ENCODE peak calls at places on chromosomes 12 and 14, in five cellular contexts. One of them, this sample, is unnamed.
A peak's percentile ranks its signal among the peaks of the same experiment; 100 is the strongest.

GRCh38 chr12:106445981-106446380 is 88.4 kb downstream of the POLR3B start:
- DNase-seq in trophoblast cell: no peak
- DNase-seq in mesendoderm: no peak
- DNase-seq in IMR-90: no peak
- DNase-seq in neuronal stem cell: peak; percentile 4
- DNase-seq in this sample: no peak

GRCh38 chr14:60760648-60761364 is 26.2 kb downstream of the MNAT1 start:
- DNase-seq in trophoblast cell: peak; percentile 10
- DNase-seq in IMR-90: no peak
- DNase-seq in mesendoderm: peak; percentile 78
- DNase-seq in neuronal stem cell: no peak
- DNase-seq in this sample: no peak

GRCh38 chr12:53696285-53696654 is 20.4 kb upstream of the ATP5MC2 start:
- DNase-seq in IMR-90: peak; percentile 85
- DNase-seq in neuronal stem cell: peak; percentile 84
- DNase-seq in mesendoderm: peak; percentile 98
- DNase-seq in trophoblast cell: peak; percentile 87
- DNase-seq in this sample: peak; percentile 87

GRCh38 chr12:57461326-57461903 is 1.8 kb downstream of the GLI1 start:
- DNase-seq in IMR-90: peak; percentile 57
- DNase-seq in neuronal stem cell: peak; percentile 65
- DNase-seq in mesendoderm: peak; percentile 93
- DNase-seq in trophoblast cell: peak; percentile 38
- DNase-seq in this sample: peak; percentile 72

GRCh38 chr12:128820723-128821432 is 2.9 kb downstream of the SLC15A4 start:
- DNase-seq in neuronal stem cell: no peak
- DNase-seq in IMR-90: no peak
- DNase-seq in mesendoderm: peak; percentile 24
- DNase-seq in trophoblast cell: peak; percentile 18
- DNase-seq in this sample: no peak

GRCh38 chr12:121810234-121810817 is 6.5 kb downstream of the SETD1B start:
- DNase-seq in IMR-90: no peak
- DNase-seq in neuronal stem cell: no peak
- DNase-seq in trophoblast cell: no peak
- DNase-seq in mesendoderm: no peak
- DNase-seq in this sample: no peak

GRCh38 chr12:45914090-45914489 is 76.3 kb downstream of the SCAF11 start:
- DNase-seq in IMR-90: peak; percentile 91
- DNase-seq in mesendoderm: peak; percentile 67
- DNase-seq in neuronal stem cell: no peak
- DNase-seq in trophoblast cell: no peak
- DNase-seq in this sample: peak; percentile 80

GRCh38 chr12:104218935-104219334 is 3.4 kb downstream of the TXNRD1 start:
- DNase-seq in mesendoderm: no peak
- DNase-seq in neuronal stem cell: no peak
- DNase-seq in IMR-90: peak; percentile 74
- DNase-seq in trophoblast cell: peak; percentile 36
- DNase-seq in this sample: peak; percentile 64

GRCh38 chr12:12604790-12605189 is 6.9 kb upstream of the CREBL2 start:
- DNase-seq in IMR-90: no peak
- DNase-seq in trophoblast cell: no peak
- DNase-seq in mesendoderm: no peak
- DNase-seq in neuronal stem cell: no peak
- DNase-seq in this sample: no peak

GRCh38 chr12:125092872-125093680 is 27.8 kb downstream of the AACS start:
- DNase-seq in mesendoderm: no peak
- DNase-seq in trophoblast cell: no peak
- DNase-seq in IMR-90: peak; percentile 66
- DNase-seq in neuronal stem cell: no peak
- DNase-seq in this sample: no peak

GRCh38 chr12:106147956-106148355 is 9.2 kb upstream of the NUAK1 start:
- DNase-seq in trophoblast cell: no peak
- DNase-seq in mesendoderm: no peak
- DNase-seq in neuronal stem cell: no peak
- DNase-seq in IMR-90: no peak
- DNase-seq in this sample: no peak

GRCh38 chr12:110270125-110270962 is 10.7 kb upstream of the ATP2A2 start:
- DNase-seq in mesendoderm: peak; percentile 31
- DNase-seq in IMR-90: peak; percentile 73
- DNase-seq in trophoblast cell: no peak
- DNase-seq in neuronal stem cell: no peak
- DNase-seq in this sample: peak; percentile 82

GRCh38 chr14:34012978-34013713 is 62.3 kb upstream of the EGLN3 start:
- DNase-seq in trophoblast cell: peak; percentile 80
- DNase-seq in mesendoderm: no peak
- DNase-seq in neuronal stem cell: no peak
- DNase-seq in IMR-90: no peak
- DNase-seq in this sample: no peak

GRCh38 chr14:54362089-54362504 is 34.7 kb upstream of the CDKN3 start:
- DNase-seq in neuronal stem cell: no peak
- DNase-seq in IMR-90: no peak
- DNase-seq in trophoblast cell: no peak
- DNase-seq in mesendoderm: peak; percentile 34
- DNase-seq in this sample: no peak

DNA sequence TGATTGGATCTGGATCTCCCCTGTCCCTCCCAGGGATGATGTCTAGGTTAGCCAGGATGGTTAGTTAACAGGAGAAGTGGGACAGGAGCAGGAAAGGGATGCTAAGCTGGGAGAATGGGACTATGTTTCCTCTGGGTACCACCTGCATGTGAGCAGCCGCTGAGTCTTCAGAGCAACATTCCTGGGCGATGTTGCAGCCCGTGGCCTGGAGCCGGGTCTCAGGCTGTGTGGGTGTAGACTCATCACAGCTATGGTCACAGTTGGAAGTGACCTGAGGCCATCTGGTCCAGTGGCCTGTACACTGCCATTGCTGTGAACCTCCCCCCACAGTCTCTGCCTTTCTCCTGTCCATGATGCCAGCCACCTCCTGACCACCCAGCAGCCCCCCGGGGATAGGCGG is 422.6 kb downstream of the DPF3 start:
- DNase-seq in trophoblast cell: peak; percentile 64
- DNase-seq in IMR-90: peak; percentile 39
- DNase-seq in mesendoderm: no peak
- DNase-seq in neuronal stem cell: no peak
- DNase-seq in this sample: no peak
- H2BK5ac ChIP-seq in trophoblast cell: no peak overlapping the region
- H2BK5ac ChIP-seq in IMR-90: no peak overlapping the region
- H2BK5ac ChIP-seq in mesendoderm: no peak overlapping the region
- H2BK5ac ChIP-seq in neuronal stem cell: no peak overlapping the region
- H2BK5ac ChIP-seq in this sample: no peak overlapping the region

GRCh38 chr14:57725399-57726077 is 140.4 kb downstream of the SLC35F4 start:
- DNase-seq in neuronal stem cell: no peak
- DNase-seq in mesendoderm: no peak
- DNase-seq in trophoblast cell: peak; percentile 70
- DNase-seq in IMR-90: no peak
- DNase-seq in this sample: no peak

GRCh38 chr14:57732886-57733285 is 133.0 kb downstream of the SLC35F4 start:
- DNase-seq in trophoblast cell: no peak
- DNase-seq in mesendoderm: no peak
- DNase-seq in neuronal stem cell: no peak
- DNase-seq in IMR-90: no peak
- DNase-seq in this sample: no peak

DNA sequence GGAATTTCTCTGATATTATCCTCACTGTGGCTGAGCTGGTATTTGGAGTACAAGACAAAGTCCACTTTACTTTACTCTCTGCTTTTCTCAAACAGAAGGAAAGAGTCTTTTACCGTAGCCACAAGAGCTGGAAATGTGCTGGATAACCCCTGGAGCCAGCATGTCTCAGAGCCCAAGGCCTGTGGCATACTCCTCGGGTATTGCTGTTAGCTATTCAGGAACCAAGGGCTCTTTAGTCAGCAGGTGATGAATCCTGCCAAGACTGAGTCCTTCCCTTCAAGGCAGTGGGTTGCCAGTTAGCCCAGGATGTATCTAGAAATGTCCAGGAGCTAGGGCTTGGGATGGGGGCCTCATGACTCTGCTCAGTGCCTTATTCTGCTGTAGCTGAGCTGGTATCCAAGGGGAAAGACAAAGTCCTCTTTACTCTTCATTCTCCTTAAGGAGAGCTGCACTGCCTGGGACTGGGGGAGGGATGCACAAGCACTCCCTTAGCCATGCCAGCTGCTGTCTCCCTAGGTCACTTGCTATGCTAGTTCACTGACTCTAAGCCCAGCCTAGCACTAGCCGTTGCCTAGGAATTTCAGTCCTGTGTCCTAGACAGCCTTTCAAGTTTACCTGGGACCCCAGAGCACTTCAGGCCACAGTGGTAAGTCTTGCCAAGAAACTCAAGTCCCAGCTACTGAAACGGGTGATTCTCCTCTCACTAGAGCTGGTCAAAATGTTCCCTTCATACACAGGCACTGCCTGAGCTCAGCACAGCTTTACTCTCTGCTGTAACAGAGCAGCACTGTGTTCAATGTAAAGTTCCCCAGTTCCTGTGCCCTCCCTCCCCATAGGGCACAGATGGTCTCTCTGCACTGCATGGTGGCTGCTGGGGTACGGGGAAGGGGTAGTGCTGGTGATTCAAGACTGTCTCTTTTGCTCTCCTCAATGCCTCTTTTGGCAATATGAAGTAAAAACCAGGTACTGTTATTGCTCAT is 136.4 kb downstream of the SLC35F4 start:
- DNase-seq in IMR-90: no peak
- DNase-seq in neuronal stem cell: no peak
- DNase-seq in trophoblast cell: no peak
- DNase-seq in mesendoderm: no peak
- DNase-seq in this sample: no peak
- H2BK5ac ChIP-seq in IMR-90: no peak overlapping the region
- H2BK5ac ChIP-seq in neuronal stem cell: no peak overlapping the region
- H2BK5ac ChIP-seq in trophoblast cell: no peak overlapping the region
- H2BK5ac ChIP-seq in mesendoderm: no peak overlapping the region
- H2BK5ac ChIP-seq in this sample: no peak overlapping the region

DNA sequence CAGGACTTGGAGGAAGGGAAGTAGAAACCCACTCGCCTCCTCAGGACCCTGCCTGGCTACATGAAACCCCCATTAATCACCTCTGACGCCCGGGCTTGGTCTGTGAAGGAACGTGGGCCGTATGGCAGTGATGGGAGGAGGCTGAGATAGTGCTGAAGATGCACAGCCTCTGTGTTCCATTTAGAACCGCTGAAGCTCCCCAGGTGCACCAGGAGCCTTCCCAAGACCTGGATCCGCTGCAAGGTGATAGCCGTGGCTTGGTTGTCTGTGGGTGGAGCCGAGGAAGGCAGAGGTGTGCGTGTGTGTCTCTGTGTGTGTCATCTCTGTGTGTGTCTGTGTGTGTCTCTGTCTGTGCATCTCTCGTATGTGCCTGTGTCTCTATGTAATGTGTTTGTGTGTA is 293.1 kb downstream of the CACNA1C start:
- DNase-seq in IMR-90: no peak
- DNase-seq in neuronal stem cell: no peak
- DNase-seq in trophoblast cell: no peak
- DNase-seq in mesendoderm: no peak
- DNase-seq in this sample: no peak
- H2BK5ac ChIP-seq in IMR-90: peak overlapping the region; percentile 21
- H2BK5ac ChIP-seq in neuronal stem cell: no peak overlapping the region
- H2BK5ac ChIP-seq in trophoblast cell: no peak overlapping the region
- H2BK5ac ChIP-seq in mesendoderm: no peak overlapping the region
- H2BK5ac ChIP-seq in this sample: no peak overlapping the region

DNA sequence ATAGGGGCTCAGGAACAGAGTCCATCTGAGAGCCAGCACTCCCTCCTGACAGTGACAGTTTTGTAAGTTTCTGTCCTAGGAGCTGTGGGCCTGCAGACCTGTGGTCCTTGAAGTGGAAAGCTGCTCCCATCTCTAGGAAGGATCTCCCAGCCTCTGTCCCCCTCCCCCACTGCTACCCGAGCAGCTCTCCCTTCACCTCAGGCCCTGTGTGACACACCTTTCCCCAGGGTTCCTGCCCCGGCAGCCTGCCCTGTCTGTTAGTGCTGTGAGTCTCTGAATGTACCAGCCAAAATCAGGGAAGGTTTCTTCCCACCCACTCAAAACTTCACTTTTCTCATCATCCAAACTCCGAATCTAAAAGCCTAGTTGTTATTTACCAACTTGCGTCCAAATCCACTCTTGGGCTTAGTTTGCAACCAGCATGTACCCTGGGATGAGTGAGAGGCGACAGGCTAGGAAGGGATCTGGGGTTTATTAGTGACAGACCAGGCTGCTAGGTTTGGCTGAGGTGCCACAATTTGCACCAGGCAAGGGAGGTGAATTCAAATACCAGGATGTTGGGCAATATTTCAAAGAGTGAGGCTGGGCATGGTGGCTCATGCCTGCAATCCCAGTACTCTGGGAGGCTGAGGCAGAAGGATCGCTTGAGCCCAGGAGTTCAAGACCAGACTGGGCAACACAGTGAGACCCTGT is 39.9 kb downstream of the NINJ2 start:
- DNase-seq in mesendoderm: peak; percentile 61
- DNase-seq in trophoblast cell: peak; percentile 66
- DNase-seq in neuronal stem cell: no peak
- DNase-seq in IMR-90: no peak
- DNase-seq in this sample: no peak
- H2BK5ac ChIP-seq in mesendoderm: no peak overlapping the region
- H2BK5ac ChIP-seq in trophoblast cell: no peak overlapping the region
- H2BK5ac ChIP-seq in neuronal stem cell: no peak overlapping the region
- H2BK5ac ChIP-seq in IMR-90: no peak overlapping the region
- H2BK5ac ChIP-seq in this sample: no peak overlapping the region